ENCODE peak calls at places on chromosomes 7 and 10, in four cellular contexts. D is NCI-H1092, C is AG09309, I is dermis blood vessel endothelial cell. A is an unnamed sample.

GRCh38 chr10:87816163-87816841 is 1.7 kb downstream of the ATAD1 start:
- DNase-seq in I (no peak), C (no peak), D (no peak), A (no peak)

GRCh38 chr10:124341768-124342135 is 77.0 kb downstream of the OAT start:
- DNase-seq in C (no peak), D (no peak), I (no peak), A (no peak)

GRCh38 chr7:139488810-139489209 is 5.3 kb upstream of the KLRG2 start:
- DNase-seq in C (no peak), I (no peak), D (no peak), A (peak)

GRCh38 chr7:157397751-157398691 is 61.2 kb downstream of the DNAJB6 start:
- DNase-seq in C (peak), D (no peak), I (peak), A (peak)

GRCh38 chr10:47379901-47380300 is 4.2 kb downstream of the ZNF488 start:
- DNase-seq in I (no peak), D (no peak), C (no peak), A (no peak)

GRCh38 chr10:42594246-42594650 is 44.1 kb downstream of the ZNF33B start:
- DNase-seq in C (peak), I (no peak), D (no peak), A (peak)

GRCh38 chr7:33873981-33874750 is 31.2 kb upstream of the BMPER start:
- DNase-seq in D (no peak), C (peak), I (no peak), A (peak)

GRCh38 chr10:66555061-66555460 is 370.8 kb upstream of the LRRTM3 start:
- DNase-seq in D (no peak), C (no peak), I (no peak), A (peak)

GRCh38 chr10:12710594-12711343 is 290.7 kb downstream of the CCDC3 start:
- DNase-seq in C (no peak), D (peak), I (peak), A (peak)

GRCh38 chr7:138746073-138746472 is 44.9 kb upstream of the SVOPL start:
- DNase-seq in C (no peak), D (no peak), I (no peak), A (no peak)

GRCh38 chr7:123439186-123439585 is 95.2 kb downstream of the IQUB start:
- DNase-seq in C (no peak), I (no peak), D (no peak), A (no peak)

GRCh38 chr10:45514283-45515270 is 140.6 kb downstream of the ALOX5 start:
- DNase-seq in C (no peak), D (no peak), I (peak), A (no peak)

GRCh38 chr7:90955641-90956207 is 308.5 kb upstream of the FZD1 start:
- DNase-seq in I (no peak), D (peak), C (no peak), A (no peak)

GRCh38 chr10:93074137-93074596 is 474 bp downstream of the CYP26A1 start:
- DNase-seq in I (peak), D (no peak), C (no peak), A (no peak)

GRCh38 chr10:132589015-132589414 is 51.4 kb downstream of the INPP5A start:
- DNase-seq in I (no peak), C (no peak), D (no peak), A (no peak)

GRCh38 chr7:50953820-50954219 is 171.1 kb upstream of the GRB10 start:
- DNase-seq in C (no peak), D (no peak), I (peak), A (peak)

GRCh38 chr10:77350711-77351119 is 286.9 kb downstream of the KCNMA1 start:
- DNase-seq in C (peak), I (peak), D (no peak), A (peak)

GRCh38 chr7:16598015-16598414 is 47.5 kb downstream of the ANKMY2 start:
- DNase-seq in I (no peak), D (no peak), C (no peak), A (no peak)

GRCh38 chr7:21253740-21254687 is 173.9 kb upstream of the SP4 start:
- DNase-seq in C (no peak), D (peak), I (peak), A (peak)

GRCh38 chr7:23293500-23294073 is 5.6 kb upstream of the MALSU1 start:
- DNase-seq in C (no peak), I (no peak), D (no peak), A (no peak)

GRCh38 chr10:18681366-18681765 is 22.1 kb downstream of the ARL5B start:
- DNase-seq in D (no peak), I (no peak), C (no peak), A (peak)

GRCh38 chr7:112204776-112205347 is 1.3 kb downstream of the DOCK4 start:
- DNase-seq in C (no peak), D (no peak), I (peak), A (peak)

GRCh38 chr7:69871886-69872592 is 273.8 kb downstream of the AUTS2 start:
- DNase-seq in D (no peak), C (no peak), I (no peak), A (no peak)

A was measured in cardiac fibroblast.